ENCODE peak calls at places on chromosome 16, in ten cellular contexts. F is CD8-positive, alpha-beta memory T cell; Z is sigmoid colon; D is stomach; I is mesendoderm; Q is naive thymus-derived CD4-positive, alpha-beta T cell; N is small intestine; S is right atrium auricular region; A is heart left ventricle; P is heart right ventricle. B is an unnamed sample. For H3K36me3, the result is how much of the 10 kb centered on the place peaks cover.

GRCh38 chr16:27359051-27359450 is 42.9 kb upstream of the IL21R start:
- DNase-seq in F (no peak), Z (no peak), D (no peak), I (no peak), Q (no peak), N (no peak), S (no peak), A (no peak), P (no peak), B (no peak)

GRCh38 chr16:47019563-47019962 is 46.1 kb upstream of the DNAJA2 start:
- DNase-seq in F (no peak), Z (no peak), D (no peak), I (no peak), Q (no peak), N (no peak), S (no peak), A (no peak), P (no peak), B (no peak)

GRCh38 chr16:81873843-81874752 is 95.0 kb downstream of the PLCG2 start:
- DNase-seq in F (no peak), Z (no peak), D (peak), I (peak), Q (peak), N (peak), S (no peak), A (no peak), P (peak), B (no peak)

GRCh38 chr16:78957328-78958100 is 643.0 kb downstream of the MAF start:
- DNase-seq in F (no peak), Z (no peak), D (no peak), I (no peak), Q (no peak), N (no peak), S (no peak), A (no peak), P (no peak), B (no peak)

GRCh38 chr16:30813821-30814189 is 26.8 kb upstream of the ZNF629 start:
- DNase-seq in F (no peak), Z (no peak), D (no peak), I (no peak), Q (no peak), N (no peak), S (no peak), A (no peak), P (no peak), B (no peak)

GRCh38 chr16:27597361-27597760 is 47.4 kb downstream of the KATNIP start:
- DNase-seq in F (no peak), Z (no peak), D (no peak), I (no peak), Q (no peak), N (no peak), S (no peak), A (no peak), P (no peak), B (no peak)

GRCh38 chr16:17301593-17302135 is 169.1 kb downstream of the XYLT1 start:
- DNase-seq in F (no peak), Z (no peak), D (peak), I (no peak), Q (no peak), N (peak), S (no peak), A (no peak), P (no peak), B (no peak)

GRCh38 chr16:17497648-17498047 is 26.9 kb upstream of the XYLT1 start:
- DNase-seq in F (no peak), Z (no peak), D (no peak), I (no peak), Q (no peak), N (no peak), S (no peak), A (no peak), P (no peak), B (no peak)

GRCh38 chr16:17312100-17312732 is 158.5 kb downstream of the XYLT1 start:
- DNase-seq in F (no peak), Z (peak), D (peak), I (no peak), Q (no peak), N (peak), S (no peak), A (no peak), P (no peak), B (no peak)

GRCh38 chr16:10085078-10085798 is 97.0 kb downstream of the GRIN2A start:
- DNase-seq in F (no peak), Z (no peak), D (peak), I (no peak), Q (no peak), N (no peak), S (no peak), A (no peak), P (no peak), B (no peak)

GRCh38 chr16:31201511-31202401 is 804 bp downstream of the PYCARD start:
- DNase-seq in F (peak), Z (no peak), D (peak), I (peak), Q (peak), N (peak), S (no peak), A (peak), P (peak), B (no peak)

GRCh38 chr16:69833791-69834282 is 71.7 kb downstream of the WWP2 start:
- DNase-seq in F (no peak), Z (no peak), D (peak), I (no peak), Q (no peak), N (peak), S (no peak), A (no peak), P (no peak), B (no peak)

GRCh38 chr16:16988963-16989362 is 481.8 kb downstream of the XYLT1 start:
- DNase-seq in F (no peak), Z (no peak), D (no peak), I (no peak), Q (no peak), N (no peak), S (no peak), A (no peak), P (no peak), B (no peak)

GRCh38 chr16:27566417-27566816 is 16.5 kb downstream of the KATNIP start:
- DNase-seq in F (no peak), Z (peak), D (no peak), I (no peak), Q (no peak), N (peak), S (no peak), A (no peak), P (no peak), B (no peak)

GRCh38 chr16:80909720-80910119 is 97.0 kb downstream of the CMC2 start:
- DNase-seq in F (no peak), Z (no peak), D (no peak), I (no peak), Q (no peak), N (no peak), S (no peak), A (no peak), P (no peak), B (no peak)

GRCh38 chr16:79210629-79211028 is 389.9 kb downstream of the MAF start:
- DNase-seq in F (no peak), Z (no peak), D (no peak), I (no peak), Q (no peak), N (no peak), S (no peak), A (no peak), P (no peak), B (no peak)

GRCh38 chr16:89455692-89456091 is 34.7 kb downstream of the ANKRD11 start:
- DNase-seq in F (no peak), Z (no peak), D (no peak), I (no peak), Q (no peak), N (no peak), S (no peak), A (no peak), P (no peak), B (no peak)

GRCh38 chr16:89456412-89456811 is 33.9 kb downstream of the ANKRD11 start:
- DNase-seq in F (no peak), Z (no peak), D (no peak), I (no peak), Q (no peak), N (no peak), S (no peak), A (no peak), P (no peak), B (no peak)

GRCh38 chr16:89455178-89455577 is 35.2 kb downstream of the ANKRD11 start:
- DNase-seq in F (peak), Z (no peak), D (no peak), I (no peak), Q (no peak), N (no peak), S (no peak), A (no peak), P (no peak), B (no peak)

DNA sequence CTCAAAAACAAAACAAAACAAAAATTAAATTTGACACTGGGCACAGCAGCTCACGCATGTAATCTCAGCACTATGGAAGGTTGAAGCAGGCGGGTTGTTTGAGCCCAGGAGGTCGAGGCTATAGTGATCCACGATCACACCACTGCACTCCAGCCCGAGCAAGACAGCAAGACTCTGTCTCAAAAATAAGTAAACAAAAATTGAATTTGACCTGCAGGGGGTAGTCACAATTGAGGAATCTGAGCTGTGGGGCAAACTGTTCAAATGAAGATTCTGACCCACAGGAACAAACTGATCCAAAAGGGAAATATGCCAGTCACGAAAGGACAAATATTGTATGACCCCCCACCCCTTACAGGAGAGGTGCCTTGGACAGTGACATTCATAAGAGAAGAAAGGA is 29.8 kb downstream of the ANKRD11 start:
- DNase-seq in F (no peak), Z (no peak), D (no peak), I (no peak), Q (no peak), N (no peak), S (no peak), A (no peak), P (no peak), B (no peak)
- H3K36me3 ChIP-seq in F (under half), Z (under half), D (under half), I (under half), Q (under half), N (under half), S (under half), A (under half), P (under half), B (under half)

DNA sequence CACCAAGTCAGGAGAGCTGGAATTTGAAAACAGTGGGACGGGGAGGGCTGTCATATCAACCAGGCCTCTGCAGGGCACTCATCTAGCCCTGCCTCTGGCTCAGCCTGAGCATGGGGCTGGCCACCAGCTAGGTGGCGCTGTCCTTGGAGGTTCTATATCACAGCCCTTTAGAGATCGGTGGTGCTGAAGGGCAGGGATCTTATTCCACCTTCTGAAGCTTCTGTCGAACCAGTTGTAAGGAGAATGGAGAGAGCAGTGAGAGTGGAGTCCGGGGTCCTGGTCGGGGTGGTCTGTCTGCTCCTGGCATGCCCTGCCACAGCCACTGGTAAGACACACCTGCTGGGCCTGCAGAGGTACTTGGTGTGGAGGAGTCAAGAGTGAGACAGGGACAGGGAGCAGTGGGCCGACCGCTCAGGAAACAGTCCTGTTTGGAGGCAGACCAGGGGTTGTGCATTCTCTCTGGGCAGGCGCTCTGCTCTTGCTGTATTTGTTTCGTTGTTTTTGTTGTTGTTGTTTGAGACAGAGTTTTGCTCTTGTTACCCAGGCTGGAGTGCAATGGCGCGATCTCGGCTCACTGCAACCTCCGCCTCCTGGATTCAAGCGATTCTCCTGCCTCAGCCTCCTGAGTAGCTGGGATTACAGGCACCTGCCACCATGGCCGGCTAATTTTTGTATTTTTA is at the start of gene CES3:
- DNase-seq in F (peak), Z (no peak), D (peak), I (peak), Q (peak), N (peak), S (no peak), A (no peak), P (no peak), B (peak)
- H3K4me3 ChIP-seq in F (no peak), Z (no peak), D (peak), I (no peak), Q (no peak), N (no peak), S (no peak), A (no peak), P (no peak), B (no peak)

DNA sequence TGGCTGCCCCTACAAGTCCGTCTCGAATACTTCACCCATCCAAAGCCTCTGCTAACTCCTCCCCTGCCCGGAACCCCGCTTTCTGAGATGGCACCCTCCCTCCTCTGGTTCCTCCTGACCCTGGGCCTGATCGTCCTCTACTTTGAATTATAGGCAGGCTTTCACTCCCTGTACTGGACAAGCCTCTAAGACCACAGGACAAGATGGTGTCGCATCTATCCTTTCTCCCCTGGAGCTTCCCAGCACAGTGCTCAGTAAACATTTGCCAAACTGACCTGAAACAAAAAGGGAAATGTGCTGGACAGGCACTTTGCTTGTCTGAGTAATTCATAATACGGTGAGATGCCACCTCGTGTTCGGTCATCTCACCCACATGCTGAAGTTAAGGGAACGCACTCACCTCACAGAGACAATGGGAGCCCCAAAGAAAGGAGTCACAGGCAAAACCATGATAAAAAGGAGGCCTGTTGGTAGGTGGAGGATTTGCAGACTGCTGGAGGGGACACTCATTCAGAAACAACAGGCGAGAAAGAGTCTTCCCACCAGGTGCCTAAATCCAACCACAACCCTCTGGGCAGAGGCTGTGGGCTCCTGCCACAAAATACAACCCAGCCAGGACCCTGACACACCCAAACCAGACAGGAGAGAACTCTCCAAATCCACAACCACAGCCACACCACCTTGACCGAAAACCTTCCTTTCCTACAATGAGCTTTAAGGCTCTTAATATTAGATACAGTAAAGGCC is 28.2 kb downstream of the SNN start:
- DNase-seq in F (no peak), Z (peak), D (no peak), I (no peak), Q (no peak), N (no peak), S (peak), A (no peak), P (no peak), B (no peak)
- H3K36me3 ChIP-seq in F (under half), Z (half or more), D (half or more), I (under half), Q (half or more), N (under half), S (half or more), A (half or more), P (under half), B (half or more)

GRCh38 chr16:2196162-2196980 is at the start of gene CASKIN1:
- DNase-seq in F (no peak), Z (no peak), D (no peak), I (peak), Q (no peak), N (no peak), S (no peak), A (no peak), P (no peak), B (no peak)

GRCh38 chr16:2194166-2194834 is 2.1 kb downstream of the CASKIN1 start:
- DNase-seq in F (no peak), Z (no peak), D (no peak), I (peak), Q (no peak), N (no peak), S (no peak), A (no peak), P (no peak), B (no peak)

GRCh38 chr16:2196981-2197511 is 641 bp upstream of the CASKIN1 start:
- DNase-seq in F (no peak), Z (no peak), D (no peak), I (no peak), Q (no peak), N (no peak), S (no peak), A (no peak), P (no peak), B (no peak)

GRCh38 chr16:2194852-2195315 is 1.5 kb downstream of the CASKIN1 start:
- DNase-seq in F (peak), Z (no peak), D (peak), I (peak), Q (no peak), N (peak), S (no peak), A (no peak), P (no peak), B (no peak)

DNA sequence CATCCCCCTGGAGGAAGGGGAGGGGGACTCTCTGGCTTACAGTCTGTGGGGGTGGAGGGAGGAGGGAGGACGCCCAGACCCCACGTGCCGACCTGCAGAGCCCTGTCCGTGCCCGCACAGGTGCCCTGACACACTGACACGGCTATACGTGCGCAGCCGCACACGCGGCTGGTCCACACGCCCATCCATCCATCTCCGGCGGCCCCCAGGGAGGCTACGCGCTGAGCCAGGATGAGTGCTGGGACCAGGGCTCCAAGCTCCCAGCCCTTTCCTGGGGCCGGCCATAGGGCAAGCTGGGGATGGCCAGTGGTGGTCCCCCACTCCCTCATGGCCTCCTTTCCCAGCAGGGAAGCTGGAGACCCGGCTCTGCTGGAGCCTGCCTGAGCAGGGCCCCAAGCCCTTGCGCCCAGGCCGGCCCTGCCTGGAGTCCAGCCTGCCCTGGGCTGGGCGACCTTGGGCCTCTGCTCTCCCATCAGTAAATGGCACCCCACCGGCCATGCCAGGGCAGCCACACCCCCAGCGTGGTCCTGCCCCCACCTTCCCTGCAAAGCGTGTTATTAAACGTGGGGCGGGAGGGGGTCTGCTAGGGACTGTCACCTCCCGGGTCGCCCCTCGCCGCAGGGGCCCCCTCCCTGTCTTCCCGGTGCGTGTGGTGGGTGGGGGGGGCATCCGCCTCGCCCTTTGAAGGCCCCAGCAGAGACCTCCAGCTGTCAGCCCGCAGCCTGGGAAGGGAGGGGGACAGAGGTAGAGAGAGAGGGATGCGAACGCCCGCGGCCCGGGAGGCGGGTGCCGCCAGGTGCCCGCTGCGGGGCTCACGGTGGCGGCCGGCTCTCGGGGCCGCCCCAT is 866 bp downstream of the CASKIN1 start:
- DNase-seq in F (no peak), Z (no peak), D (no peak), I (no peak), Q (no peak), N (no peak), S (no peak), A (no peak), P (no peak), B (no peak)
- H3K4me3 ChIP-seq in F (no peak), Z (peak), D (peak), I (no peak), Q (no peak), N (no peak), S (peak), A (peak), P (peak), B (peak)

DNA sequence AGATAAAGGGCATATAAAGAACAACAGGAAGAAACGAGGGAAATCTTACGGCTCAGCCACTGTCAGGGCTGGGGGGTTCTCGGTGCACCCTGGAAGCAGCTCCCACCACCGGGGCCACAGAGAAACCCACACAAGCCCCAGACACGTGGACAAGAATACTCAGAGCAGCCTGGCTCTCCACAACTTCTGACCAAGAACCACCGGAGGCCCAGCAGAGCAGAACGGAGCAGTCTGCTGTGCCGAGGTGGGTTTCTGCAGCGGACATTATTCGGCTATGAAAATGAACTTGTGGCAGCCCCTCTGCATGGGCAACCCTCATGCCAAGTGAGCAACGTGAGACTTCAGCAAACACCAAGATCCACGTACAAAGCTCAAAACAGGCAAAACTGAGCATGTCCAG is 6.8 kb downstream of the DNASE1 start:
- DNase-seq in F (no peak), Z (no peak), D (no peak), I (no peak), Q (no peak), N (no peak), S (no peak), A (peak), P (no peak), B (no peak)
- H3K36me3 ChIP-seq in F (under half), Z (half or more), D (half or more), I (under half), Q (half or more), N (under half), S (half or more), A (half or more), P (under half), B (half or more)

GRCh38 chr16:67165121-67166034 is 833 bp downstream of the HSF4 start:
- DNase-seq in F (no peak), Z (no peak), D (no peak), I (peak), Q (no peak), N (no peak), S (no peak), A (peak), P (no peak), B (no peak)

GRCh38 chr16:67162439-67163163 is 1.9 kb upstream of the HSF4 start:
- DNase-seq in F (no peak), Z (no peak), D (no peak), I (peak), Q (no peak), N (no peak), S (no peak), A (peak), P (no peak), B (no peak)

GRCh38 chr16:67164599-67165061 is at the start of gene HSF4:
- DNase-seq in F (no peak), Z (peak), D (peak), I (no peak), Q (no peak), N (peak), S (no peak), A (peak), P (no peak), B (peak)

GRCh38 chr16:67163164-67163902 is 1.2 kb upstream of the HSF4 start:
- DNase-seq in F (no peak), Z (peak), D (no peak), I (peak), Q (no peak), N (no peak), S (no peak), A (peak), P (no peak), B (no peak)

GRCh38 chr16:67163903-67164558 is 514 bp upstream of the HSF4 start:
- DNase-seq in F (no peak), Z (peak), D (no peak), I (no peak), Q (no peak), N (no peak), S (no peak), A (peak), P (no peak), B (no peak)
- H3K4me3 ChIP-seq in F (no peak), Z (peak), D (peak), I (no peak), Q (peak), N (no peak), S (peak), A (peak), P (peak), B (peak)